ENCODE peak calls at places on chromosomes 6 and 20, in six cellular contexts. One of them, this sample, is unnamed.

GRCh38 chr20:54103067-54103761 is 32.8 kb upstream of the BCAS1 start:
- DNase-seq in CD8-positive, alpha-beta memory T cell: peak; percentile 24
- DNase-seq in cardiac muscle cell: peak; percentile 72
- DNase-seq in GM23248: peak; percentile 66
- DNase-seq in GM23338: peak; percentile 89
- DNase-seq in naive thymus-derived CD4-positive, alpha-beta T cell: peak; percentile 43
- DNase-seq in this sample: peak; percentile 83

GRCh38 chr20:63082308-63082938 is 75.7 kb upstream of the BHLHE23 start:
- DNase-seq in CD8-positive, alpha-beta memory T cell: no peak
- DNase-seq in cardiac muscle cell: peak; percentile 84
- DNase-seq in GM23248: peak; percentile 66
- DNase-seq in GM23338: peak; percentile 86
- DNase-seq in naive thymus-derived CD4-positive, alpha-beta T cell: peak; percentile 26
- DNase-seq in this sample: no peak

GRCh38 chr6:90263653-90264052 is 33.0 kb downstream of the BACH2 start:
- DNase-seq in CD8-positive, alpha-beta memory T cell: no peak
- DNase-seq in cardiac muscle cell: no peak
- DNase-seq in GM23248: no peak
- DNase-seq in GM23338: no peak
- DNase-seq in naive thymus-derived CD4-positive, alpha-beta T cell: no peak
- DNase-seq in this sample: no peak

GRCh38 chr6:100472674-100473073 is 8.0 kb upstream of the SIM1 start:
- DNase-seq in CD8-positive, alpha-beta memory T cell: no peak
- DNase-seq in cardiac muscle cell: no peak
- DNase-seq in GM23248: peak; percentile 82
- DNase-seq in GM23338: peak; percentile 23
- DNase-seq in naive thymus-derived CD4-positive, alpha-beta T cell: no peak
- DNase-seq in this sample: no peak

GRCh38 chr6:654136-654535 is 2.8 kb downstream of the HUS1B start:
- DNase-seq in CD8-positive, alpha-beta memory T cell: no peak
- DNase-seq in cardiac muscle cell: no peak
- DNase-seq in GM23248: no peak
- DNase-seq in GM23338: no peak
- DNase-seq in naive thymus-derived CD4-positive, alpha-beta T cell: no peak
- DNase-seq in this sample: no peak

GRCh38 chr20:10961651-10962288 is 288.0 kb upstream of the JAG1 start:
- DNase-seq in CD8-positive, alpha-beta memory T cell: no peak
- DNase-seq in cardiac muscle cell: no peak
- DNase-seq in GM23248: no peak
- DNase-seq in GM23338: no peak
- DNase-seq in naive thymus-derived CD4-positive, alpha-beta T cell: no peak
- DNase-seq in this sample: no peak

GRCh38 chr6:166419717-166420116 is 37.0 kb upstream of the MPC1 start:
- DNase-seq in CD8-positive, alpha-beta memory T cell: no peak
- DNase-seq in cardiac muscle cell: no peak
- DNase-seq in GM23248: no peak
- DNase-seq in GM23338: no peak
- DNase-seq in naive thymus-derived CD4-positive, alpha-beta T cell: no peak
- DNase-seq in this sample: no peak

GRCh38 chr6:6333498-6333897 is 13.0 kb upstream of the F13A1 start:
- DNase-seq in CD8-positive, alpha-beta memory T cell: no peak
- DNase-seq in cardiac muscle cell: peak; percentile 46
- DNase-seq in GM23248: peak; percentile 24
- DNase-seq in GM23338: no peak
- DNase-seq in naive thymus-derived CD4-positive, alpha-beta T cell: no peak
- DNase-seq in this sample: no peak

GRCh38 chr6:111692327-111693164 is 86.9 kb upstream of the TRAF3IP2 start:
- DNase-seq in CD8-positive, alpha-beta memory T cell: no peak
- DNase-seq in cardiac muscle cell: no peak
- DNase-seq in GM23248: no peak
- DNase-seq in GM23338: no peak
- DNase-seq in naive thymus-derived CD4-positive, alpha-beta T cell: peak; percentile 12
- DNase-seq in this sample: no peak

GRCh38 chr6:52423971-52424381 is 3.8 kb downstream of the EFHC1 start:
- DNase-seq in CD8-positive, alpha-beta memory T cell: no peak
- DNase-seq in cardiac muscle cell: no peak
- DNase-seq in GM23248: peak; percentile 86
- DNase-seq in GM23338: peak; percentile 52
- DNase-seq in naive thymus-derived CD4-positive, alpha-beta T cell: no peak
- DNase-seq in this sample: no peak

GRCh38 chr6:871503-871902 is 178.6 kb upstream of the EXOC2 start:
- DNase-seq in CD8-positive, alpha-beta memory T cell: no peak
- DNase-seq in cardiac muscle cell: no peak
- DNase-seq in GM23248: no peak
- DNase-seq in GM23338: no peak
- DNase-seq in naive thymus-derived CD4-positive, alpha-beta T cell: no peak
- DNase-seq in this sample: no peak

GRCh38 chr6:51015394-51015793 is 196.7 kb downstream of the TFAP2B start:
- DNase-seq in CD8-positive, alpha-beta memory T cell: no peak
- DNase-seq in cardiac muscle cell: no peak
- DNase-seq in GM23248: no peak
- DNase-seq in GM23338: no peak
- DNase-seq in naive thymus-derived CD4-positive, alpha-beta T cell: no peak
- DNase-seq in this sample: no peak

GRCh38 chr6:17707371-17707651 is 586 bp upstream of the NUP153 start:
- DNase-seq in CD8-positive, alpha-beta memory T cell: no peak
- DNase-seq in cardiac muscle cell: no peak
- DNase-seq in GM23248: no peak
- DNase-seq in GM23338: no peak
- DNase-seq in naive thymus-derived CD4-positive, alpha-beta T cell: no peak
- DNase-seq in this sample: no peak

GRCh38 chr6:37429352-37429750 is 3.7 kb upstream of the CMTR1 start:
- DNase-seq in CD8-positive, alpha-beta memory T cell: no peak
- DNase-seq in cardiac muscle cell: no peak
- DNase-seq in GM23248: no peak
- DNase-seq in GM23338: no peak
- DNase-seq in naive thymus-derived CD4-positive, alpha-beta T cell: no peak
- DNase-seq in this sample: no peak

DNA sequence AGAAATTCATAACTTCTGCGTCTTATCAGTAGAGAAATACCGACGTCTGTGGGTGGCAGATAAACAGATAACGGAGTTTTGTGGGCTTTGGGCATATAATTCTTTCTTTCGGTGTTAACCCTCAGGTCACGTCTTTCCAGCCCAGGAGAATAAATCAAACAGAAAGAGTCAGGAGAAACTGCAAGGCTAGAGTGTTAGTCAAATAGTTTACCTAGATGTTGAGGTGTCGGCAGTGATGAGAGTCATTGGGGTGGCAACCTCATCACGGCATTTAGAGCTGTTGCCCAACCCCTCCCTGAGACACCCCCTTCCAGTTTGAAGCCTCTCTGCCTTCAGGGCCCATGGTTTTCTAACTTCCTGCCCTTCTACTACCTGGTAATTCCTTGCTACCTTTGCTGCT is 49.5 kb downstream of the ADTRP start:
- DNase-seq in CD8-positive, alpha-beta memory T cell: no peak
- DNase-seq in cardiac muscle cell: no peak
- DNase-seq in GM23248: no peak
- DNase-seq in GM23338: no peak
- DNase-seq in naive thymus-derived CD4-positive, alpha-beta T cell: peak; percentile 56
- DNase-seq in this sample: no peak
- H3K27ac ChIP-seq in CD8-positive, alpha-beta memory T cell: no peak overlapping the region
- H3K27ac ChIP-seq in cardiac muscle cell: no peak overlapping the region
- H3K27ac ChIP-seq in GM23248: no peak overlapping the region
- H3K27ac ChIP-seq in GM23338: no peak overlapping the region
- H3K27ac ChIP-seq in naive thymus-derived CD4-positive, alpha-beta T cell: peak overlapping the region; percentile 87
- H3K27ac ChIP-seq in this sample: no peak overlapping the region

GRCh38 chr6:35080821-35081425 is 60.2 kb downstream of the TCP11 start:
- DNase-seq in CD8-positive, alpha-beta memory T cell: no peak
- DNase-seq in cardiac muscle cell: no peak
- DNase-seq in GM23248: no peak
- DNase-seq in GM23338: no peak
- DNase-seq in naive thymus-derived CD4-positive, alpha-beta T cell: no peak
- DNase-seq in this sample: no peak
- H3K27ac ChIP-seq in CD8-positive, alpha-beta memory T cell: no peak overlapping the region
- H3K27ac ChIP-seq in cardiac muscle cell: no peak overlapping the region
- H3K27ac ChIP-seq in GM23248: no peak overlapping the region
- H3K27ac ChIP-seq in GM23338: no peak overlapping the region
- H3K27ac ChIP-seq in naive thymus-derived CD4-positive, alpha-beta T cell: no peak overlapping the region
- H3K27ac ChIP-seq in this sample: no peak overlapping the region

GRCh38 chr6:3726421-3726820 is 25.1 kb downstream of the PXDC1 start:
- DNase-seq in CD8-positive, alpha-beta memory T cell: no peak
- DNase-seq in cardiac muscle cell: no peak
- DNase-seq in GM23248: peak; percentile 43
- DNase-seq in GM23338: no peak
- DNase-seq in naive thymus-derived CD4-positive, alpha-beta T cell: no peak
- DNase-seq in this sample: no peak

GRCh38 chr6:3723966-3724365 is 27.5 kb downstream of the PXDC1 start:
- DNase-seq in CD8-positive, alpha-beta memory T cell: no peak
- DNase-seq in cardiac muscle cell: no peak
- DNase-seq in GM23248: no peak
- DNase-seq in GM23338: no peak
- DNase-seq in naive thymus-derived CD4-positive, alpha-beta T cell: no peak
- DNase-seq in this sample: no peak

GRCh38 chr6:3724451-3725144 is 26.9 kb downstream of the PXDC1 start:
- DNase-seq in CD8-positive, alpha-beta memory T cell: no peak
- DNase-seq in cardiac muscle cell: no peak
- DNase-seq in GM23248: peak; percentile 86
- DNase-seq in GM23338: no peak
- DNase-seq in naive thymus-derived CD4-positive, alpha-beta T cell: no peak
- DNase-seq in this sample: no peak

GRCh38 chr6:3727036-3727435 is 24.5 kb downstream of the PXDC1 start:
- DNase-seq in CD8-positive, alpha-beta memory T cell: no peak
- DNase-seq in cardiac muscle cell: no peak
- DNase-seq in GM23248: no peak
- DNase-seq in GM23338: no peak
- DNase-seq in naive thymus-derived CD4-positive, alpha-beta T cell: no peak
- DNase-seq in this sample: no peak

GRCh38 chr6:3725145-3726015 is 26.1 kb downstream of the PXDC1 start:
- DNase-seq in CD8-positive, alpha-beta memory T cell: no peak
- DNase-seq in cardiac muscle cell: no peak
- DNase-seq in GM23248: peak; percentile 45
- DNase-seq in GM23338: no peak
- DNase-seq in naive thymus-derived CD4-positive, alpha-beta T cell: no peak
- DNase-seq in this sample: no peak
- H3K27ac ChIP-seq in CD8-positive, alpha-beta memory T cell: no peak overlapping the region
- H3K27ac ChIP-seq in cardiac muscle cell: no peak overlapping the region
- H3K27ac ChIP-seq in GM23248: peak overlapping the region; percentile 64
- H3K27ac ChIP-seq in GM23338: no peak overlapping the region
- H3K27ac ChIP-seq in naive thymus-derived CD4-positive, alpha-beta T cell: no peak overlapping the region
- H3K27ac ChIP-seq in this sample: no peak overlapping the region

GRCh38 chr6:169238766-169239165 is 14.9 kb downstream of the THBS2 start:
- DNase-seq in CD8-positive, alpha-beta memory T cell: no peak
- DNase-seq in cardiac muscle cell: no peak
- DNase-seq in GM23248: no peak
- DNase-seq in GM23338: no peak
- DNase-seq in naive thymus-derived CD4-positive, alpha-beta T cell: no peak
- DNase-seq in this sample: no peak
- H3K27ac ChIP-seq in CD8-positive, alpha-beta memory T cell: no peak overlapping the region
- H3K27ac ChIP-seq in cardiac muscle cell: no peak overlapping the region
- H3K27ac ChIP-seq in GM23248: no peak overlapping the region
- H3K27ac ChIP-seq in GM23338: no peak overlapping the region
- H3K27ac ChIP-seq in naive thymus-derived CD4-positive, alpha-beta T cell: no peak overlapping the region
- H3K27ac ChIP-seq in this sample: no peak overlapping the region

DNA sequence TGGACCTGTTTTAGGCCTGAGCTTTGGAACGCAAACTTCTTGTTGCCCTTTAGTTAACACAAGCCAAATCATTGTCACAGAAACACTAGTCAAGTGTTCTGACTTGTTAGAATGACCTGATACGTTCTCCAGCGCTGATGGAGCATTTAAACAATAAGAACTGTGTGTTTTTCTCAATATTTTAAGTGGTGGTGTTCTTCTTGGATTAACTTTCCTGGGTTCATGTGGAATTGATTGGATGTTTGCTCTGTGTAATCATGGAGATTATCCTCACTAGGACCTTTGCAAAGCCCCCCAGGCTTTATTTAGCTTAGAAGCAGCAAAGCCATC is 1.6 kb downstream of the LRRC1 start:
- DNase-seq in CD8-positive, alpha-beta memory T cell: no peak
- DNase-seq in cardiac muscle cell: no peak
- DNase-seq in GM23248: no peak
- DNase-seq in GM23338: no peak
- DNase-seq in naive thymus-derived CD4-positive, alpha-beta T cell: no peak
- DNase-seq in this sample: no peak
- H3K27ac ChIP-seq in CD8-positive, alpha-beta memory T cell: no peak overlapping the region
- H3K27ac ChIP-seq in cardiac muscle cell: no peak overlapping the region
- H3K27ac ChIP-seq in GM23248: no peak overlapping the region
- H3K27ac ChIP-seq in GM23338: no peak overlapping the region
- H3K27ac ChIP-seq in naive thymus-derived CD4-positive, alpha-beta T cell: no peak overlapping the region
- H3K27ac ChIP-seq in this sample: no peak overlapping the region

GRCh38 chr6:7541175-7542064 is at the start of gene DSP:
- DNase-seq in CD8-positive, alpha-beta memory T cell: peak; percentile 2
- DNase-seq in cardiac muscle cell: peak; percentile 91
- DNase-seq in GM23248: peak; percentile 83
- DNase-seq in GM23338: peak; percentile 80
- DNase-seq in naive thymus-derived CD4-positive, alpha-beta T cell: no peak
- DNase-seq in this sample: peak; percentile 63
- H3K27ac ChIP-seq in CD8-positive, alpha-beta memory T cell: no peak within 1 kb of the TSS
- H3K27ac ChIP-seq in cardiac muscle cell: peak within 1 kb of the TSS; percentile 97
- H3K27ac ChIP-seq in GM23248: peak within 1 kb of the TSS; percentile 82
- H3K27ac ChIP-seq in GM23338: peak within 1 kb of the TSS; percentile 27
- H3K27ac ChIP-seq in naive thymus-derived CD4-positive, alpha-beta T cell: no peak within 1 kb of the TSS
- H3K27ac ChIP-seq in this sample: peak within 1 kb of the TSS; percentile 94

This sample was measured in lung.